ENCODE peak calls at places on chromosome X, in seven cellular contexts. P is OCI-LY7; Q is heart right ventricle; V is ovary; Y is heart left ventricle; H is neural progenitor cell; O is CD8-positive, alpha-beta T cell. R is an unnamed sample.
A peak's percentile ranks its signal among the peaks of the same experiment; 100 is the strongest.

GRCh38 chrX:96453139-96453538 is 231.5 kb upstream of the DIAPH2 start:
- DNase-seq in Q (no peak), O (no peak), H (no peak), P (no peak), Y (no peak), V (no peak), R (no peak)

GRCh38 chrX:136647969-136648368 is at the start of gene CD40LG:
- DNase-seq in Y (no peak), O (no peak), H (no peak), Q (no peak), P (no peak), V (no peak), R (no peak)

GRCh38 chrX:76148011-76148665 is 24.7 kb upstream of the PBDC1 start:
- DNase-seq in Y (no peak), P (peak; percentile 34), Q (no peak), O (no peak), H (no peak), V (peak; percentile 18), R (no peak)

GRCh38 chrX:44785652-44786051 is 58.2 kb upstream of the DUSP21 start:
- DNase-seq in H (no peak), O (no peak), Y (no peak), P (no peak), V (no peak), Q (no peak), R (no peak)

GRCh38 chrX:119880076-119880475 is 8.4 kb downstream of the NDUFA1 start:
- DNase-seq in Q (no peak), O (no peak), Y (no peak), V (no peak), H (no peak), P (peak; percentile 64), R (no peak)

GRCh38 chrX:115589419-115589818 is 28.4 kb downstream of the PLS3 start:
- DNase-seq in V (no peak), Q (no peak), P (no peak), H (no peak), O (no peak), Y (no peak), R (no peak)

GRCh38 chrX:109537324-109537665 is 651 bp downstream of the NXT2 start:
- DNase-seq in H (no peak), V (no peak), Q (no peak), P (no peak), O (no peak), Y (peak; percentile 28), R (no peak)

GRCh38 chrX:78104447-78105176 is 564 bp downstream of the PGK1 start:
- DNase-seq in O (no peak), V (peak; percentile 45), P (peak; percentile 56), H (peak; percentile 32), Y (peak; percentile 60), Q (peak; percentile 40), R (peak; percentile 29)

GRCh38 chrX:68693481-68694410 is 46.3 kb downstream of the STARD8 start:
- DNase-seq in O (no peak), H (peak; percentile 90), V (peak; percentile 72), Y (peak; percentile 87), P (no peak), Q (peak; percentile 85), R (peak; percentile 86)

GRCh38 chrX:26789751-26790150 is 573.8 kb downstream of the MAGEB5 start:
- DNase-seq in P (no peak), V (no peak), Q (no peak), O (no peak), Y (no peak), H (no peak), R (no peak)

GRCh38 chrX:10922158-10922557 is 189.0 kb upstream of the HCCS start:
- DNase-seq in V (no peak), Y (no peak), H (no peak), P (no peak), O (no peak), Q (no peak), R (no peak)

GRCh38 chrX:2391869-2392606 is 108.7 kb downstream of the DHRSX start:
- DNase-seq in V (no peak), P (no peak), Q (no peak), H (no peak), O (no peak), Y (no peak), R (no peak)

GRCh38 chrX:74434336-74434735 is 13.0 kb downstream of the SLC16A2 start:
- DNase-seq in O (no peak), H (no peak), P (no peak), V (no peak), Q (no peak), Y (no peak), R (no peak)

GRCh38 chrX:130082244-130083106 is 27.8 kb downstream of the ELF4 start:
- DNase-seq in H (no peak), Q (peak; percentile 32), Y (peak; percentile 50), P (peak; percentile 67), V (peak; percentile 50), O (peak; percentile 40), R (peak; percentile 29)

GRCh38 chrX:102723456-102723855 is 2.9 kb downstream of the GPRASP3 start:
- DNase-seq in O (no peak), Y (no peak), Q (no peak), H (no peak), V (no peak), P (no peak), R (no peak)

GRCh38 chrX:54288277-54288676 is 69.6 kb downstream of the WNK3 start:
- DNase-seq in V (no peak), Y (no peak), Q (no peak), H (no peak), P (no peak), O (no peak), R (no peak)

GRCh38 chrX:29044802-29045201 is 457.6 kb downstream of the IL1RAPL1 start:
- DNase-seq in V (no peak), Q (no peak), P (no peak), H (no peak), Y (no peak), O (no peak), R (no peak)

GRCh38 chrX:53435997-53436396 is 1.8 kb upstream of the HSD17B10 start:
- DNase-seq in Q (peak; percentile 26), H (peak; percentile 77), P (peak; percentile 82), O (peak; percentile 47), Y (peak; percentile 57), V (peak; percentile 58), R (peak; percentile 36)

GRCh38 chrX:10574663-10575062 is 45.7 kb downstream of the MID1 start:
- DNase-seq in V (no peak), P (no peak), O (no peak), H (no peak), Q (no peak), Y (no peak), R (no peak)

GRCh38 chrX:115030635-115031034 is 13.2 kb upstream of the IL13RA2 start:
- DNase-seq in O (no peak), Q (no peak), H (no peak), Y (no peak), V (no peak), P (no peak), R (no peak)

GRCh38 chrX:20829665-20830481 is 544.3 kb upstream of the CNKSR2 start:
- DNase-seq in P (no peak), Y (no peak), V (no peak), O (no peak), H (no peak), Q (no peak), R (no peak)

GRCh38 chrX:150731795-150732194 is 38.6 kb downstream of the MTMR1 start:
- DNase-seq in V (no peak), Q (no peak), O (no peak), Y (peak; percentile 56), H (no peak), P (no peak), R (no peak)

GRCh38 chrX:134542485-134542884 is 82.5 kb downstream of the HPRT1 start:
- DNase-seq in H (no peak), P (peak; percentile 30), Q (no peak), Y (no peak), O (no peak), V (peak; percentile 66), R (no peak)

GRCh38 chrX:101395789-101396188 is 5.0 kb downstream of the RPL36A start:
- DNase-seq in O (no peak), V (no peak), Y (no peak), Q (no peak), H (no peak), P (no peak), R (no peak)

GRCh38 chrX:49610718-49611310 is 12.0 kb downstream of the GAGE1 start:
- DNase-seq in P (no peak), H (no peak), O (no peak), Q (no peak), V (no peak), Y (no peak), R (no peak)

GRCh38 chrX:22958250-22958649 is 41.5 kb upstream of the DDX53 start:
- DNase-seq in P (no peak), Q (no peak), O (no peak), Y (no peak), H (no peak), V (no peak), R (no peak)
- H3K27ac ChIP-seq in P (no peak overlapping the region), Q (no peak overlapping the region), O (no peak overlapping the region), Y (peak overlapping the region; percentile 80), H (no peak overlapping the region), V (no peak overlapping the region), R (peak overlapping the region; percentile 71)

DNA sequence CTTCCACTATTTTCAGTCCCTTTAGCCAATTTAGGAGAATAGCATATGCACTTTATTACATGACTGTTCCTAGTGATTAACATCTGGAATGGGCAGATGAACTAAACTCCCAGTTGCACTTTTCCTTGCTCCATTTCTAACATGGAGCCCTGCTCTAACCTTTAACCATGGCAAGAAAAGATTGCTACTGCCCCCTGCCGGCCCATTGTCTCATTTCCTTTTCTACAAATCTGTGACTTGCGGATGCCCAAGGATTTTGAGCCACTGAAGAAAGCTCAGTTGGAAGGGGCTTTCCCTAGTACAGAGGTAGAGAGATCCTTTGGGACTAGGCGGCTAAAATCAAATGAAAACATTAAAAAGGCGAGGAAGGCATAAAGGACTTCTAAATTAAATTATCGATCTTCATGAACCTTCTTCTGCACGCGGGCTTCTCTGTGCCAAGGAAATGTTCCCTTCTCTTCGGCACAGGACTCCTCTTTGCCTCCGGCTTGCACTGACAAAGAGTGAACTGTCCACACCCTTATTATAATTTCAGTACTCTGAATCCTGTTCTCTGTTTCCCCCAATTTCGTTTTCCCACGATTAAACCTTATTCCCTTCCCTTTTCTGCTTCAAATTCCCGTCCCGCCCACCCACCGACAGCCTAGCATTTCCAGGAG is 578 bp upstream of the GLRA2 start:
- DNase-seq in P (peak; percentile 17), V (peak; percentile 62), Q (peak; percentile 20), Y (peak; percentile 28), H (peak; percentile 71), O (peak; percentile 1), R (peak; percentile 18)
- TF ChIP-seq CTCF in P (peak; percentile 70), V (peak; percentile 20), Q (peak; percentile 20), Y (peak; percentile 21), H (peak; percentile 71), O (no peak), R (peak; percentile 37)

DNA sequence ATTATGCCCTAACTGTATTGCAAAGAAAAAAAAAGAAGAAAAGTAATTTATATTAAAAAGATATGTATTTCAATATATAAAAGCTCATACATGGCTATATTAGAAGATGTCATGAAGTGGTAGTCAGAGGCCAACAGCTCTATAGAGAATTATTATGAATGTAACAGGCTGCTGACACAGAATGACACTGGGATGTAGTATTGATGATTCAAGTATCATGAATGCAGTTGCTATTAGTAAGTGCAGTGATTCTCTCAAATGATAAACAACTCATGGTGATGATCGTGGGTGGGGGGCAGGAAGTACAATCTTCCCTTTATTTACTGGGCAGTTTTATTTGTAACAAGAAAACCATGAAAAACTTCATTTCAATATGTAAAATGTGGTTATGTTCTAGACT is 124.6 kb downstream of the COL4A6 start:
- DNase-seq in H (no peak), Q (no peak), Y (no peak), V (no peak), P (no peak), O (no peak), R (no peak)
- H3K4me1 ChIP-seq in H (peaks cover 4% of the 10 kb centered on the region), Q (no peaks in the 10 kb centered on the region), Y (no peaks in the 10 kb centered on the region), V (no peaks in the 10 kb centered on the region), P (no peaks in the 10 kb centered on the region), O (no peaks in the 10 kb centered on the region), R (no peaks in the 10 kb centered on the region)

GRCh38 chrX:148380107-148380506 is 120.3 kb upstream of the AFF2 start:
- DNase-seq in P (peak; percentile 61), H (no peak), V (no peak), O (no peak), Y (no peak), Q (no peak), R (no peak)
- H3K27ac ChIP-seq in P (peak overlapping the region; percentile 87), H (no peak overlapping the region), V (no peak overlapping the region), O (no peak overlapping the region), Y (no peak overlapping the region), Q (no peak overlapping the region), R (no peak overlapping the region)